ENCODE peak calls at places on chromosomes 1 and 21, in six cellular contexts. K is PC-9, J is Peyer's patch, P is iPS DF 6.9, G is substantia nigra, B is DND-41. M is an unnamed sample.

GRCh38 chr21:44950351-44950750 is 10.5 kb downstream of the SLX9 start:
- DNase-seq in K (no peak), J (no peak), P (no peak), G (no peak), B (no peak), M (no peak)

GRCh38 chr21:38729745-38730401 is 75.9 kb upstream of the ETS2 start:
- DNase-seq in K (no peak), J (no peak), P (no peak), G (no peak), B (no peak), M (peak; percentile 20)

GRCh38 chr1:93703649-93704048 is 22.0 kb upstream of the BCAR3 start:
- DNase-seq in K (peak; percentile 26), J (no peak), P (no peak), G (no peak), B (no peak), M (peak; percentile 45)

GRCh38 chr1:921011-921837 is 2.5 kb upstream of the SAMD11 start:
- DNase-seq in K (no peak), J (no peak), P (no peak), G (no peak), B (peak; percentile 69), M (peak; percentile 91)

GRCh38 chr21:43609501-43610340 is 49.6 kb downstream of the HSF2BP start:
- DNase-seq in K (peak; percentile 59), J (no peak), P (no peak), G (no peak), B (no peak), M (no peak)

GRCh38 chr1:26027716-26028489 is 6.3 kb downstream of the EXTL1 start:
- DNase-seq in K (no peak), J (no peak), P (no peak), G (no peak), B (no peak), M (peak; percentile 56)

GRCh38 chr1:58848818-58849411 is 65.1 kb upstream of the JUN start:
- DNase-seq in K (peak; percentile 95), J (no peak), P (no peak), G (no peak), B (no peak), M (peak; percentile 63)

GRCh38 chr1:58720680-58721079 is 20.8 kb upstream of the MYSM1 start:
- DNase-seq in K (no peak), J (no peak), P (no peak), G (no peak), B (no peak), M (no peak)

GRCh38 chr1:156104065-156104810 is 10.3 kb upstream of the LMNA start:
- DNase-seq in K (peak; percentile 85), J (no peak), P (no peak), G (no peak), B (no peak), M (no peak)

GRCh38 chr21:21114456-21114855 is 116.2 kb downstream of the NCAM2 start:
- DNase-seq in K (no peak), J (no peak), P (no peak), G (no peak), B (no peak), M (no peak)

GRCh38 chr21:20272791-20273362 is 725.3 kb upstream of the NCAM2 start:
- DNase-seq in K (no peak), J (no peak), P (no peak), G (no peak), B (no peak), M (no peak)

GRCh38 chr1:60055336-60055735 is 18.2 kb downstream of the C1orf87 start:
- DNase-seq in K (no peak), J (no peak), P (no peak), G (no peak), B (no peak), M (no peak)

GRCh38 chr1:243496173-243496553 is 240.3 kb downstream of the SDCCAG8 start:
- DNase-seq in K (no peak), J (no peak), P (no peak), G (peak; percentile 71), B (no peak), M (no peak)
- H3K27ac ChIP-seq in K (no peak overlapping the region), J (no peak overlapping the region), P (no peak overlapping the region), G (peak overlapping the region; percentile 72), B (no peak overlapping the region), M (no peak overlapping the region)

GRCh38 chr1:52238887-52239707 is 97.2 kb downstream of the ZFYVE9 start:
- DNase-seq in K (no peak), J (no peak), P (no peak), G (no peak), B (no peak), M (no peak)
- H3K27ac ChIP-seq in K (no peak overlapping the region), J (no peak overlapping the region), P (no peak overlapping the region), G (no peak overlapping the region), B (no peak overlapping the region), M (no peak overlapping the region)

GRCh38 chr1:222096476-222096772 is 354.5 kb upstream of the DUSP10 start:
- DNase-seq in K (no peak), J (no peak), P (no peak), G (no peak), B (no peak), M (no peak)
- H3K27ac ChIP-seq in K (no peak overlapping the region), J (no peak overlapping the region), P (no peak overlapping the region), G (no peak overlapping the region), B (no peak overlapping the region), M (no peak overlapping the region)

GRCh38 chr1:228315945-228316588 is 90.6 kb downstream of the TRIM11 start:
- DNase-seq in K (no peak), J (no peak), P (no peak), G (no peak), B (no peak), M (peak; percentile 77)
- H3K27ac ChIP-seq in K (no peak overlapping the region), J (no peak overlapping the region), P (no peak overlapping the region), G (no peak overlapping the region), B (no peak overlapping the region), M (no peak overlapping the region)

GRCh38 chr1:30242722-30243465 is 480.5 kb downstream of the MATN1 start:
- DNase-seq in K (no peak), J (no peak), P (no peak), G (no peak), B (no peak), M (no peak)

GRCh38 chr1:30244801-30245200 is 478.6 kb downstream of the MATN1 start:
- DNase-seq in K (no peak), J (no peak), P (no peak), G (no peak), B (no peak), M (no peak)

GRCh38 chr1:30241681-30242080 is 481.7 kb downstream of the MATN1 start:
- DNase-seq in K (no peak), J (no peak), P (no peak), G (no peak), B (no peak), M (no peak)

DNA sequence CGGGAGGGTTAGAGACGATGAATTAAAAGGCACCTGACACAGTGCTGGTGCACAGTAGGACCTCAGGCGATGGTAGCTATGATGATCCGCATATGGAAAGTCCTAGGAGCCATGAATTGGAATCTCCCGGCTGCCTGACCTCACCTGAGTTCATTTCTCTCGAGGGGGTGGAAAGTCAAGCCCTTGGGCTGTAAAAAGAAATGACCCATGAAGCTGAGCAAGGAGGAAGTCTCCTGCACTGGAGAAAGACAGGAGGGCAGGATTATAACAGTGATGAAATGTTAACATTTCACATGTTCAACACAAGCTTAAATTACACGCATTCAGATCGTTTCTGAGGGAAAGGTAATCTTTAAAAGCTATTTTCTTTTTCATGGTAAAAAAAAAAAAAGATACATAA is 481.2 kb downstream of the MATN1 start:
- DNase-seq in K (no peak), J (no peak), P (no peak), G (no peak), B (no peak), M (no peak)
- H3K27ac ChIP-seq in K (no peak overlapping the region), J (no peak overlapping the region), P (no peak overlapping the region), G (no peak overlapping the region), B (no peak overlapping the region), M (no peak overlapping the region)

GRCh38 chr1:205441716-205442050 is 14.2 kb downstream of the BLACAT1 start:
- DNase-seq in K (no peak), J (no peak), P (no peak), G (no peak), B (no peak), M (no peak)
- H3K27ac ChIP-seq in K (peak overlapping the region; percentile 85), J (peak overlapping the region; percentile 60), P (no peak overlapping the region), G (no peak overlapping the region), B (no peak overlapping the region), M (no peak overlapping the region)

GRCh38 chr1:51636765-51637522 is 20.1 kb downstream of the OSBPL9 start:
- DNase-seq in K (peak; percentile 65), J (no peak), P (no peak), G (no peak), B (no peak), M (peak; percentile 61)
- H3K27ac ChIP-seq in K (peak overlapping the region; percentile 75), J (no peak overlapping the region), P (no peak overlapping the region), G (no peak overlapping the region), B (no peak overlapping the region), M (peak overlapping the region; percentile 32)

M was measured in K562.